ENCODE peak calls at places on chromosomes 3 and 15, in six cellular contexts. I, G, B, O, R and F are unnamed samples.

GRCh38 chr3:177948716-177949422 is 587.4 kb upstream of the KCNMB2 start:
- DNase-seq in I (no peak), G (no peak), B (no peak), O (no peak), R (no peak), F (no peak)

GRCh38 chr15:59814409-59814808 is 125.3 kb upstream of the BNIP2 start:
- DNase-seq in I (no peak), G (no peak), B (no peak), O (no peak), R (no peak), F (no peak)

GRCh38 chr3:67362686-67363085 is 291.7 kb downstream of the SUCLG2 start:
- DNase-seq in I (no peak), G (no peak), B (no peak), O (peak; percentile 69), R (peak; percentile 9), F (no peak)

GRCh38 chr3:142993958-142994442 is 7.4 kb upstream of the U2SURP start:
- DNase-seq in I (peak; percentile 25), G (no peak), B (peak; percentile 54), O (peak; percentile 66), R (peak; percentile 61), F (peak; percentile 65)

GRCh38 chr15:38878946-38879345 is 314.3 kb upstream of the RASGRP1 start:
- DNase-seq in I (peak; percentile 25), G (no peak), B (no peak), O (no peak), R (no peak), F (no peak)

GRCh38 chr3:81666502-81667121 is 94.8 kb downstream of the GBE1 start:
- DNase-seq in I (no peak), G (no peak), B (no peak), O (no peak), R (no peak), F (no peak)

GRCh38 chr3:73070675-73071575 is 9.5 kb downstream of the EBLN2 start:
- DNase-seq in I (no peak), G (no peak), B (no peak), O (peak; percentile 7), R (no peak), F (no peak)

GRCh38 chr3:48820626-48821324 is 26.9 kb downstream of the PRKAR2A start:
- DNase-seq in I (no peak), G (no peak), B (no peak), O (peak; percentile 5), R (no peak), F (no peak)

GRCh38 chr3:112124901-112125607 is 8.0 kb downstream of the GCSAM start:
- DNase-seq in I (no peak), G (no peak), B (no peak), O (no peak), R (no peak), F (peak; percentile 8)

GRCh38 chr3:15301761-15302160 is 30.6 kb downstream of the SH3BP5 start:
- DNase-seq in I (no peak), G (no peak), B (no peak), O (no peak), R (no peak), F (no peak)

GRCh38 chr15:52730163-52730562 is 51.0 kb upstream of the ATOSA start:
- DNase-seq in I (no peak), G (peak; percentile 28), B (no peak), O (no peak), R (no peak), F (no peak)

GRCh38 chr3:122944671-122945151 is 82.9 kb downstream of the SEMA5B start:
- DNase-seq in I (no peak), G (no peak), B (no peak), O (no peak), R (no peak), F (no peak)

GRCh38 chr3:157856078-157856939 is 249.9 kb downstream of the SHOX2 start:
- DNase-seq in I (no peak), G (no peak), B (no peak), O (no peak), R (no peak), F (no peak)

GRCh38 chr3:118980832-118981231 is 53.8 kb downstream of the IGSF11 start:
- DNase-seq in I (no peak), G (no peak), B (no peak), O (no peak), R (no peak), F (no peak)

GRCh38 chr3:66797916-66798560 is 200.1 kb upstream of the KBTBD8 start:
- DNase-seq in I (no peak), G (no peak), B (peak; percentile 24), O (no peak), R (no peak), F (peak; percentile 63)

GRCh38 chr3:56086355-56086754 is 381.9 kb downstream of the ERC2 start:
- DNase-seq in I (no peak), G (no peak), B (no peak), O (no peak), R (no peak), F (no peak)

GRCh38 chr3:143910756-143911155 is 60.9 kb upstream of the DIPK2A start:
- DNase-seq in I (no peak), G (no peak), B (no peak), O (no peak), R (no peak), F (no peak)

GRCh38 chr3:133457465-133458067 is 57.7 kb downstream of the BFSP2 start:
- DNase-seq in I (no peak), G (no peak), B (no peak), O (no peak), R (no peak), F (no peak)

GRCh38 chr3:171688593-171688992 is 121.7 kb downstream of the PLD1 start:
- DNase-seq in I (no peak), G (no peak), B (no peak), O (no peak), R (peak; percentile 9), F (no peak)

GRCh38 chr3:104359546-104359945 is 1007.2 kb upstream of the ALCAM start:
- DNase-seq in I (no peak), G (no peak), B (no peak), O (no peak), R (no peak), F (no peak)

GRCh38 chr15:40100947-40101905 is 7.5 kb downstream of the BMF start:
- DNase-seq in I (no peak), G (no peak), B (no peak), O (no peak), R (no peak), F (no peak)
- H3K4me1 ChIP-seq in I (peaks cover 51% of the 10 kb centered on the region), G (peaks cover 92% of the 10 kb centered on the region), B (peaks cover 86% of the 10 kb centered on the region), O (peaks cover 90% of the 10 kb centered on the region), R (peaks cover 68% of the 10 kb centered on the region), F (peaks cover 95% of the 10 kb centered on the region)

GRCh38 chr3:11197471-11197870 is 43.2 kb downstream of the HRH1 start:
- DNase-seq in I (no peak), G (no peak), B (no peak), O (no peak), R (no peak), F (no peak)
- TF ChIP-seq POLR2AphosphoS5 in I (no peak), G (no peak), B (no peak), O (no peak), R (no peak), F (no peak)

GRCh38 chr15:70165811-70166284 is 68.1 kb upstream of the TLE3 start:
- DNase-seq in I (no peak), G (no peak), B (no peak), O (no peak), R (no peak), F (no peak)
- H3K4me1 ChIP-seq in I (no peaks in the 10 kb centered on the region), G (no peaks in the 10 kb centered on the region), B (peaks cover 9% of the 10 kb centered on the region), O (peaks cover 23% of the 10 kb centered on the region), R (no peaks in the 10 kb centered on the region), F (peaks cover 3% of the 10 kb centered on the region)

GRCh38 chr3:54710954-54711353 is 216.9 kb downstream of the LRTM1 start:
- DNase-seq in I (no peak), G (no peak), B (peak; percentile 28), O (no peak), R (no peak), F (no peak)

GRCh38 chr3:54713031-54713430 is 214.8 kb downstream of the LRTM1 start:
- DNase-seq in I (no peak), G (no peak), B (no peak), O (no peak), R (no peak), F (no peak)

GRCh38 chr3:54714035-54714434 is 213.8 kb downstream of the LRTM1 start:
- DNase-seq in I (no peak), G (no peak), B (no peak), O (no peak), R (no peak), F (no peak)

GRCh38 chr3:54712539-54712938 is 215.3 kb downstream of the LRTM1 start:
- DNase-seq in I (no peak), G (no peak), B (no peak), O (no peak), R (no peak), F (no peak)

DNA sequence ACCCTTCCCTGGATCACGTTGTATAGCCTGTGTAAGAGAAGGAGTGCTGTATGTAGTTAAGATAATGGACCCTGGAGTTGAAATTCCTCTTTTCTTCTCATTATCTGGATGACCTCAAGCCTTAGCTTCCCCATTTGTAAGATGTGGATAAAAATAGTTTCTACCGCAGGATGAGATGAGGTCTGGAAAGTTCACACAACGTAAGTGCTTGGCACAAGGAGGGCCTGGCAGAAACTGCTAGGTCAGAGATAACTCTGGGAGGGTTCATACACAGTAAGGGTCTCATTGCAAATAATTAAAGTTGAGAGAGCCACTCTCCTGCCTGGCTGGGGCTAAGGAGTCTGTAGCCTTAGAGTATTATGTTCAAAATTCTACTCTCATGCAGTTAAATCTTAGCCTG is 214.4 kb downstream of the LRTM1 start:
- DNase-seq in I (no peak), G (no peak), B (no peak), O (no peak), R (no peak), F (no peak)
- TF ChIP-seq POLR2AphosphoS5 in I (no peak), G (no peak), B (no peak), O (no peak), R (no peak), F (no peak)

GRCh38 chr15:99326235-99326634 is 75.0 kb downstream of the LRRC28 start:
- DNase-seq in I (peak; percentile 45), G (no peak), B (no peak), O (peak; percentile 74), R (no peak), F (no peak)
- H3K4me1 ChIP-seq in I (no peaks in the 10 kb centered on the region), G (no peaks in the 10 kb centered on the region), B (no peaks in the 10 kb centered on the region), O (peaks cover 78% of the 10 kb centered on the region), R (no peaks in the 10 kb centered on the region), F (no peaks in the 10 kb centered on the region)

DNA sequence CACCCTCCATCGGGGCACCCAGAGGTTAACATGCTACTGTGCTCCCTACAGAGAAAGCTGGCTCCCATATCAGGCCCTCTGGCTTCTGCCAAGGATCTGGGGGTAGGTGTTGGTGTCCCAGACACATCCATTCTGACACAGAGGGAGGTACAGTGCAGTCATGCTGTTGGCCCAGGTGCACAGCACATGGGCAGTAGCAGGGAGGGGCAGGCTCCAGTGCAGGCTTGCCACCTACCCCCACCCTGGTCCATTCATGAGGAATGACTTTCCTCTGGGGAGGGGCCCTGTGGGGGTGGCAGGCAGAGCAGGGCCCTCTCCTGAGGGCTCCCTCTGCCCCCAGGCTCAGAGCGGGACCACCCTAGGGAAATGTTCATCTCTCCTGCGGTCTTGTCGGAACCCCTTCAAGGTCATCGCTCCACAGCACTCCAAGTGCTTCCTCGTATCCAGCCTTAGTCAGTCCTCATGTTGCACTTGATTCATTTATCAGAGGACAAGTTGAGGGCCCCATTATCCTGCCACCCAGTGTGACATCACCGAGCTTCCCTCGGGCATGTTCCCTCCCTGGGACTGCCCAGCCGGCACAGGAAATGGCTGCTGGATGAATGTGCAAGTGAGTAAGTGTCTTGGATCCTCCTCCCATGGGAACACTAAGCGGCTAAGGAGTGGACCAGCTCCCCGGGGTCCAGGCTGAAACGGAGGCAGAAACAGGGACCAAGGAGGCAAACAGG is 10.0 kb downstream of the DUSP7 start:
- DNase-seq in I (peak; percentile 81), G (no peak), B (no peak), O (no peak), R (no peak), F (no peak)
- TF ChIP-seq POLR2AphosphoS5 in I (no peak), G (no peak), B (no peak), O (no peak), R (no peak), F (peak; percentile 84)

GRCh38 chr3:194481525-194482195 is 5.1 kb downstream of the ATP13A3 start:
- DNase-seq in I (no peak), G (no peak), B (no peak), O (peak; percentile 40), R (no peak), F (no peak)
- H3K4me1 ChIP-seq in I (no peaks in the 10 kb centered on the region), G (peaks cover 5% of the 10 kb centered on the region), B (peaks cover 11% of the 10 kb centered on the region), O (peaks cover 83% of the 10 kb centered on the region), R (peaks cover 42% of the 10 kb centered on the region), F (peaks cover 30% of the 10 kb centered on the region)